ENCODE peak calls at places on chromosomes 6 and 20, in five cellular contexts. S, B, F, R and H are unnamed samples. For H3K4me1, the result is how much of the 10 kb centered on the place peaks cover.

GRCh38 chr6:165987483-165988305 is 180.0 kb downstream of the TBXT start:
- DNase-seq in B (no peak), S (peak), F (peak), R (peak), H (peak)

GRCh38 chr6:164928366-164929154 is 380.8 kb downstream of the C6orf118 start:
- DNase-seq in R (no peak), F (no peak), B (no peak), S (no peak), H (no peak)

GRCh38 chr20:59044796-59045195 is 2.2 kb upstream of the PRELID3B start:
- DNase-seq in B (no peak), F (no peak), R (no peak), S (no peak), H (no peak)

GRCh38 chr20:62900692-62901584 is 25.4 kb downstream of the DIDO1 start:
- DNase-seq in F (no peak), S (no peak), B (no peak), R (no peak), H (no peak)

GRCh38 chr20:2914160-2914559 is 40.9 kb downstream of the PTPRA start:
- DNase-seq in F (no peak), S (peak), R (no peak), B (no peak), H (no peak)

GRCh38 chr20:50821994-50822393 is 27.1 kb downstream of the BCAS4 start:
- DNase-seq in R (no peak), F (no peak), B (no peak), S (no peak), H (no peak)

GRCh38 chr20:1505361-1505760 is 14.1 kb upstream of the SIRPB2 start:
- DNase-seq in S (no peak), B (no peak), F (no peak), R (no peak), H (no peak)

GRCh38 chr6:33935439-33936080 is 131.8 kb upstream of the MLN start:
- DNase-seq in B (no peak), S (no peak), R (no peak), F (no peak), H (no peak)

GRCh38 chr20:61444637-61445036 is 192.6 kb downstream of the CDH4 start:
- DNase-seq in F (no peak), R (no peak), S (no peak), B (no peak), H (no peak)

GRCh38 chr6:151054304-151054703 is 185.5 kb upstream of the AKAP12 start:
- DNase-seq in R (peak), B (no peak), S (peak), F (no peak), H (peak)

GRCh38 chr6:55825402-55826051 is 49.9 kb downstream of the BMP5 start:
- DNase-seq in B (no peak), F (no peak), R (no peak), S (peak), H (no peak)

GRCh38 chr6:57224769-57225515 is 2.8 kb upstream of the RAB23 start:
- DNase-seq in R (no peak), F (no peak), S (no peak), B (no peak), H (peak)

GRCh38 chr6:28923318-28924102 is at the start of gene TRIM27:
- DNase-seq in B (peak), F (peak), S (peak), R (peak), H (peak)

GRCh38 chr6:158797331-158798202 is 21.6 kb downstream of the EZR start:
- DNase-seq in S (peak), F (no peak), R (no peak), B (no peak), H (no peak)

GRCh38 chr20:36885355-36885754 is 9.4 kb downstream of the TLDC2 start:
- DNase-seq in R (no peak), F (no peak), B (no peak), S (no peak), H (no peak)

GRCh38 chr6:104682722-104683643 is 176.7 kb downstream of the HACE1 start:
- DNase-seq in B (peak), S (peak), R (peak), F (no peak), H (no peak)

GRCh38 chr6:112413805-112414204 is 66.7 kb downstream of the RFPL4B start:
- DNase-seq in F (no peak), R (no peak), B (no peak), S (no peak), H (no peak)

GRCh38 chr6:79149884-79150283 is 71.8 kb upstream of the PHIP start:
- DNase-seq in R (no peak), S (peak), F (no peak), B (no peak), H (no peak)

GRCh38 chr6:90103056-90103793 is 193.4 kb downstream of the BACH2 start:
- DNase-seq in B (no peak), S (no peak), R (no peak), F (no peak), H (no peak)

GRCh38 chr20:45092898-45093297 is 8.0 kb downstream of the KCNS1 start:
- DNase-seq in B (no peak), S (no peak), F (no peak), R (no peak), H (no peak)

GRCh38 chr6:134802426-134803058 is 147.4 kb downstream of the ALDH8A1 start:
- DNase-seq in R (no peak), B (no peak), S (no peak), F (no peak), H (no peak)

GRCh38 chr6:119207327-119207726 is 128.9 kb upstream of the FAM184A start:
- DNase-seq in R (no peak), F (no peak), B (no peak), S (no peak), H (no peak)

GRCh38 chr6:10882654-10883053 is 813 bp upstream of the GCM2 start:
- DNase-seq in B (no peak), F (no peak), R (no peak), S (no peak), H (no peak)

GRCh38 chr20:12722096-12722495 is 286.7 kb upstream of the SPTLC3 start:
- DNase-seq in R (no peak), F (no peak), B (no peak), S (no peak), H (no peak)

GRCh38 chr6:25173951-25174474 is 105.2 kb upstream of the CARMIL1 start:
- DNase-seq in R (no peak), F (no peak), B (peak), S (no peak), H (no peak)

GRCh38 chr20:62334881-62335280 is 32.1 kb downstream of the ADRM1 start:
- DNase-seq in S (no peak), F (no peak), R (no peak), B (no peak), H (no peak)

GRCh38 chr6:163381118-163381751 is 33.3 kb upstream of the QKI start:
- DNase-seq in R (no peak), F (no peak), B (no peak), S (no peak), H (no peak)

GRCh38 chr20:52201395-52201794 is 9.8 kb upstream of the ZFP64 start:
- DNase-seq in R (no peak), B (no peak), F (no peak), S (no peak), H (no peak)

GRCh38 chr6:56073761-56074160 is 173.6 kb downstream of the COL21A1 start:
- DNase-seq in B (no peak), R (no peak), S (no peak), F (no peak), H (no peak)

GRCh38 chr6:151196571-151196970 is 43.2 kb upstream of the AKAP12 start:
- DNase-seq in B (no peak), F (no peak), S (no peak), R (peak), H (peak)

GRCh38 chr6:14964486-14964885 is 281.4 kb upstream of the JARID2 start:
- DNase-seq in B (no peak), R (no peak), S (no peak), F (no peak), H (no peak)

GRCh38 chr6:127515794-127516675 is 3.1 kb downstream of the MTCL3 start:
- DNase-seq in S (peak), R (peak), F (peak), B (peak), H (peak)

GRCh38 chr20:51831891-51832675 is 29.8 kb upstream of the SALL4 start:
- DNase-seq in B (no peak), F (no peak), S (no peak), R (no peak), H (no peak)

GRCh38 chr6:167893416-167893815 is 66.7 kb downstream of the AFDN start:
- DNase-seq in S (no peak), R (no peak), F (no peak), B (peak), H (no peak)

GRCh38 chr6:46626228-46626909 is 26.2 kb downstream of the CYP39A1 start:
- DNase-seq in B (peak), R (no peak), S (peak), F (no peak), H (no peak)

DNA sequence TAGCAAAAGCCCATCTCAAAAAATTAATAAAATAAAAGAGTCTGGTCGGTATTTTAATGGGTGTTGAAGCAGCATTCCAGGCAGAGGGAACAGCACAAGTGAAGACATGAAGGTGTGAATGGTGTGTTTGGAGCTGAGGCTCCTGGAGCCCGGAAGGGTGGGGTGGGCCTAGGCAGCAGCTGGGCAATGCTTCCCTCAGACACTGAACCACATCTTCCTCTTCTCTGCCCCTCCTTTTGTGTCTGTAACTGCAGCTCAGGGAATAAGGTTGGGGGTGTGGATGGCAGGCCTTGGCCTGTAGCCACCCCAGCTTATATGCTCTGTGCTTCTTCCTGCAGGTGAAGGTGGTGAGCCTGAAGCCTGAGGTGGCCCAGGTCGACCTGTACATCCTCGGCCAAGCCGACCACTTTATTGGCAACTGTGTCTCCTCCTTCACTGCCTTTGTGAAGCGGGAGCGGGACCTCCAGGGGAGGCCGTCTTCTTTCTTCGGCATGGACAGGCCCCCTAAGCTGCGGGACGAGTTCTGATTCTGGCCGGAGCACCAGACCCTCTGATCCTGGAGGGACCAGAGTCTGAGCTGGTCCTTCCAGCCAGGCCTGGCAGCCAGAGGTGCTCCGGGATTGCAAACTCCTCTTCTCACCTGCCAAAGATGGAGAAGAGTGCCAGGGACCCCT is 26.6 kb downstream of the POFUT1 start:
- DNase-seq in F (no peak), S (no peak), R (no peak), B (no peak), H (no peak)
- H3K4me1 ChIP-seq in F (under half), S (under half), R (under half), B (under half), H (under half)

GRCh38 chr6:156883497-156884252 is 106.5 kb downstream of the ARID1B start:
- DNase-seq in R (no peak), S (no peak), B (no peak), F (no peak), H (no peak)
- H3K4me1 ChIP-seq in R (half or more), S (under half), B (under half), F (half or more), H (under half)

GRCh38 chr20:20227013-20227571 is 140.8 kb upstream of the INSM1 start:
- DNase-seq in F (no peak), R (no peak), B (no peak), S (no peak), H (no peak)
- H3K4me1 ChIP-seq in F (under half), R (under half), B (under half), S (under half), H (under half)

DNA sequence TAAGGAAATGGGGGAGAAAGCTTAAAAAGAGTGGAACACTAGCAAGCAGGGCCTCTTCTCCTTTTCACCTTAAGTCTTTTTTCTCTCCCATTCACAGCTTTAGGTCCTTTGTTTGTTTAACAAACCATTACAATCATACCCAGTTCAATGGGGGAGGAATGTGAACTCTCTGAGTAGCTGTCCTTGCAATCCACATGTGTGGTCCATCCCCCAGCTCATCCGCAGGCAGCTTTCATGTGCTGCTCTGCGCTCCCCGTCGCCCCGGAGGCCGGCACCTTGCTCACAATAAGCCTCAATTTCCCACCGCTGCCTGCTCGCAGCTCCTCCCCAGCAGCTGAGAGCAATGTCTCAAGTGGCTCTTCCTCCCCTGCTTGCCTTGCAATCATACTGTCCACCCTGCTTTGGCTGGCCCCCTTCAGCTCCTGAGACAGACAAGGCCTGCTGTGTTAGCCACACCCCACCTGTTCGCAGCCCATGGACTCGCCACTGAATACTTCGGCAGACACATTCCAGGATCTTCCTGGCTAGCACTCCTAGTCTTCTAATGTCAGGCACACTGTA is 49.1 kb downstream of the PLAGL1 start:
- DNase-seq in R (no peak), B (no peak), S (peak), F (no peak), H (no peak)
- H3K4me1 ChIP-seq in R (under half), B (under half), S (under half), F (under half), H (under half)

GRCh38 chr6:43120938-43121913 is 45.1 kb downstream of the PTK7 start:
- DNase-seq in B (peak), R (peak), F (peak), S (no peak), H (peak)
- H3K4me1 ChIP-seq in B (half or more), R (under half), F (half or more), S (under half), H (under half)